ENCODE peak calls at places on chromosomes 12 and 14, in seven cellular contexts. I is colonic mucosa, C is endothelial cell of umbilical vein, Z is fibroblast of mammary gland, L is esophagus squamous epithelium, Y is right lobe of liver, Q is fibroblast of the aortic adventitia. S is an unnamed sample.

GRCh38 chr12:75815756-75816155 is 215.8 kb downstream of the PHLDA1 start:
- DNase-seq in Q (no peak), I (no peak), L (no peak), C (no peak), Y (no peak), Z (peak; percentile 49), S (no peak)

GRCh38 chr12:43762596-43762995 is 3.8 kb downstream of the IRAK4 start:
- DNase-seq in C (no peak), Y (no peak), L (no peak), Z (no peak), Q (no peak), I (no peak), S (no peak)

GRCh38 chr14:72613196-72613974 is 280.5 kb downstream of the DPF3 start:
- DNase-seq in C (peak; percentile 54), Q (peak; percentile 27), Z (peak; percentile 22), Y (peak; percentile 97), I (peak; percentile 22), L (no peak), S (no peak)

GRCh38 chr12:11778703-11779102 is 129.2 kb downstream of the ETV6 start:
- DNase-seq in Z (no peak), L (no peak), Q (no peak), Y (no peak), C (no peak), I (no peak), S (no peak)

GRCh38 chr12:85441740-85442139 is 161.7 kb downstream of the ALX1 start:
- DNase-seq in Y (no peak), Z (peak; percentile 9), Q (peak; percentile 36), I (no peak), L (no peak), C (peak; percentile 52), S (no peak)

GRCh38 chr12:117498880-117499279 is 137.5 kb upstream of the NOS1 start:
- DNase-seq in Q (no peak), L (no peak), I (no peak), Y (no peak), C (no peak), Z (no peak), S (no peak)

GRCh38 chr12:11906284-11906935 is 164.3 kb upstream of the BCL2L14 start:
- DNase-seq in Q (peak; percentile 41), C (no peak), I (no peak), L (no peak), Y (no peak), Z (peak; percentile 8), S (no peak)

GRCh38 chr12:34292736-34293625 is 270.7 kb downstream of the ALG10 start:
- DNase-seq in I (no peak), Y (peak; percentile 36), Z (no peak), Q (no peak), C (no peak), L (no peak), S (no peak)

GRCh38 chr12:15629108-15629507 is 160.1 kb downstream of the EPS8 start:
- DNase-seq in L (no peak), Y (peak; percentile 71), Q (peak; percentile 97), I (peak; percentile 63), C (peak; percentile 90), Z (peak; percentile 100), S (peak; percentile 75)

GRCh38 chr12:58502857-58503256 is 417.4 kb downstream of the LRIG3 start:
- DNase-seq in I (no peak), C (peak; percentile 10), Q (no peak), Z (no peak), L (no peak), Y (no peak), S (no peak)

GRCh38 chr12:26773313-26774104 is 59.5 kb downstream of the ITPR2 start:
- DNase-seq in Q (no peak), C (no peak), I (no peak), Y (no peak), Z (no peak), L (no peak), S (no peak)

GRCh38 chr12:23753627-23754358 is 195.7 kb downstream of the SOX5 start:
- DNase-seq in I (no peak), C (no peak), Z (no peak), L (no peak), Y (no peak), Q (no peak), S (no peak)

GRCh38 chr12:1422604-1423315 is 171.6 kb downstream of the FBXL14 start:
- DNase-seq in L (no peak), Q (no peak), Y (no peak), C (no peak), I (no peak), Z (no peak), S (no peak)

GRCh38 chr12:67269632-67270578 is 747 bp downstream of the CAND1 start:
- DNase-seq in C (peak; percentile 43), Q (peak; percentile 22), Z (no peak), I (peak; percentile 53), L (no peak), Y (peak; percentile 57), S (peak; percentile 45)

GRCh38 chr12:99079811-99080210 is 434.7 kb downstream of the APAF1 start:
- DNase-seq in L (no peak), C (no peak), Z (no peak), Q (no peak), Y (no peak), I (no peak), S (no peak)

GRCh38 chr12:64631197-64631596 is 20.9 kb downstream of the RASSF3 start:
- DNase-seq in L (no peak), C (no peak), Y (no peak), I (no peak), Z (no peak), Q (no peak), S (no peak)

GRCh38 chr12:3523058-3523457 is 32.1 kb downstream of the PRMT8 start:
- DNase-seq in Q (no peak), I (no peak), C (no peak), Y (no peak), Z (peak; percentile 18), L (no peak), S (no peak)

GRCh38 chr14:56100556-56100955 is 17.7 kb upstream of the PELI2 start:
- DNase-seq in L (no peak), C (no peak), Q (peak; percentile 52), I (no peak), Y (no peak), Z (no peak), S (no peak)

GRCh38 chr12:45730116-45730841 is 773 bp downstream of the ARID2 start:
- DNase-seq in Z (peak; percentile 45), L (no peak), Q (peak; percentile 56), I (peak; percentile 50), C (peak; percentile 69), Y (peak; percentile 69), S (peak; percentile 23)

GRCh38 chr12:94566345-94566744 is 84.0 kb downstream of the TMCC3 start:
- DNase-seq in Y (no peak), Q (no peak), Z (no peak), L (no peak), I (no peak), C (no peak), S (no peak)

GRCh38 chr14:89907655-89908054 is 46.9 kb downstream of the EFCAB11 start:
- DNase-seq in C (no peak), I (no peak), Y (no peak), L (no peak), Q (no peak), Z (no peak), S (no peak)

GRCh38 chr12:130819681-130820080 is 19.4 kb downstream of the STX2 start:
- DNase-seq in Q (no peak), Z (no peak), I (no peak), Y (no peak), L (no peak), C (no peak), S (no peak)

GRCh38 chr12:130818381-130819247 is 20.4 kb downstream of the STX2 start:
- DNase-seq in Q (peak; percentile 47), Y (peak; percentile 57), Z (peak; percentile 57), L (no peak), C (peak; percentile 36), I (peak; percentile 75), S (peak; percentile 96)

GRCh38 chr12:130817804-130818203 is 21.2 kb downstream of the STX2 start:
- DNase-seq in L (no peak), I (no peak), C (no peak), Q (no peak), Y (no peak), Z (no peak), S (no peak)

GRCh38 chr12:130816055-130816454 is 23.0 kb downstream of the STX2 start:
- DNase-seq in Q (no peak), I (no peak), Z (no peak), Y (no peak), L (no peak), C (no peak), S (no peak)

GRCh38 chr12:130819248-130819576 is 19.8 kb downstream of the STX2 start:
- DNase-seq in L (no peak), C (no peak), Z (no peak), Y (no peak), I (no peak), Q (no peak), S (no peak)
- TF ChIP-seq CTCF in L (no peak), C (no peak), Z (no peak), Y (no peak), I (no peak), Q (no peak), S (peak; percentile 7)

GRCh38 chr14:93346926-93347721 is at the start of gene COX8C:
- DNase-seq in Y (peak; percentile 44), L (no peak), Q (no peak), C (no peak), Z (no peak), I (no peak), S (no peak)
- TF ChIP-seq CTCF in Y (no peak), L (no peak), Q (no peak), C (no peak), Z (no peak), I (no peak), S (no peak)

DNA sequence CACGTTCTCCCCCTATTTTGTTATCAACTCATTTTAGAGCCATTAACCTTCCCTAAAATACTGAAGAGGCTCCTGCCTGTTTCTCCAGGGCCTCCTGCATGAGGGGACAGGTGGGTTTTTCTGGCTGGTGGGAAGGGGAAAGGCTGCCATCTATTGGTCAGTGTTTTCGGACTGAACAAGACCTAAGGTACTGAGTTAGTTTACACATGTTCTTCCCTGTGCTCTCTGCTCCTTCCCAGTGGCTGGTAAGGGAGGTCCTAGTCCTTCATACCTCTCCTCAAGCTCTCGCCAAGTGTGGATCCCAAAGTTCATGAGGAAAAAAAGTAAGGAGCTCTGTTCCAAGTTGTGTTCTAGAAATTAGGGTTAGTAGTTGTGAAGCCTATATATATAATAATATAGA is 357.5 kb downstream of the FSCB start:
- DNase-seq in I (no peak), Z (no peak), C (no peak), L (no peak), Y (peak; percentile 44), Q (no peak), S (peak; percentile 1)
- TF ChIP-seq CTCF in I (no peak), Z (no peak), C (no peak), L (no peak), Y (peak; percentile 41), Q (no peak), S (no peak)

DNA sequence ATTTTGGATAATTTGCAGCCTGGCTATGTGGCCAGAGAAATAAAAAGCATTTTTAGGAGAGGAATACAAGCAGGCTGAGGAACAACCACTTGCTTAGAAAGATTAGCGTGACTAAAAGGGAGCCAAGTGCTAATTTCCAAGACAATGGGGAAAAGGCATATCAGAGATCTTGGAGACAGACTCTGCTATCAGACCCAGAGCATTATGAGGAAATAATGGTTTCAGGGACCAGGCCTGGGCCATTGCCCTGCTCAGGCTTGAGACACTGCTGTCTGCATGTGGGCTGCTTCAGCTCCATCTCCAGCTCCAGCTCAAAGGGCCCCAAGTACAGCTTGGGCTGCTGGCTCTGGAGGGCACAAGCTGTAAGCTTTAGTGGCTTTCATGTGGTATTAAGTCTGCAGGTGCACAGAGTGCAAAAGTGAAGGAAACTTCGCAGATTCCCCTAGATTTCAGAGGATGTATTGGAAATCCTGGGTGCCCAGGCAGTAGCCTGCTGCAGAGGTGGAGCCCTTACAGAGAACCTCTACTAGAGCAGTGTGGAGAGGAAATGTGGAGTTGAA is 449.3 kb downstream of the ZFP36L1 start:
- DNase-seq in Y (no peak), I (no peak), Z (no peak), Q (no peak), C (no peak), L (no peak), S (no peak)
- TF ChIP-seq CTCF in Y (no peak), I (no peak), Z (no peak), Q (no peak), C (no peak), L (no peak), S (no peak)